ENCODE peak calls at places on chromosomes 16 and 17, in six cellular contexts. G, O, A, W, B and N are unnamed samples.

GRCh38 chr17:80795090-80795609 is 196.5 kb upstream of the CHMP6 start:
- DNase-seq in G (no peak), B (no peak), A (no peak), O (no peak), W (no peak), N (no peak)

GRCh38 chr17:19361326-19361725 is 1.2 kb downstream of the B9D1 start:
- DNase-seq in W (no peak), O (no peak), A (no peak), G (no peak), B (no peak), N (no peak)

GRCh38 chr17:18919963-18920362 is 32.0 kb upstream of the SLC5A10 start:
- DNase-seq in W (no peak), A (no peak), B (peak; percentile 43), G (no peak), O (no peak), N (peak; percentile 23)

GRCh38 chr17:142876-143784 is 5.8 kb downstream of the SCGB1C2 start:
- DNase-seq in A (no peak), O (no peak), W (no peak), G (no peak), B (no peak), N (no peak)

GRCh38 chr17:44581868-44582267 is 24.6 kb downstream of the FZD2 start:
- DNase-seq in O (no peak), W (peak; percentile 41), B (no peak), G (no peak), A (no peak), N (no peak)

GRCh38 chr17:65987988-65988387 is 203.9 kb downstream of the CEP112 start:
- DNase-seq in W (peak; percentile 10), A (no peak), G (no peak), B (no peak), O (no peak), N (no peak)

GRCh38 chr16:85542548-85542927 is 70.6 kb upstream of the GSE1 start:
- DNase-seq in G (no peak), O (no peak), B (no peak), A (no peak), W (no peak), N (no peak)

GRCh38 chr17:65785109-65785508 is 223.7 kb upstream of the AXIN2 start:
- DNase-seq in W (peak; percentile 9), G (no peak), B (no peak), A (no peak), O (no peak), N (no peak)